ENCODE peak calls at places on chromosomes 4 and X, in seven cellular contexts. One of them, this sample, is unnamed.

GRCh38 chrX:108726748-108727147 is 9.6 kb downstream of the IRS4 start:
- DNase-seq in H1: no peak
- DNase-seq in GM12892: no peak
- DNase-seq in SK-N-SH: no peak
- DNase-seq in GM12878: no peak
- DNase-seq in HepG2: no peak
- DNase-seq in K562: no peak
- DNase-seq in this sample: no peak

GRCh38 chrX:317424-318067 is 1.1 kb downstream of the GTPBP6 start:
- DNase-seq in H1: no peak
- DNase-seq in SK-N-SH: peak; percentile 96
- DNase-seq in GM12878: no peak
- DNase-seq in K562: peak; percentile 95
- DNase-seq in GM12892: peak; percentile 79
- DNase-seq in HepG2: no peak
- DNase-seq in this sample: peak; percentile 85

GRCh38 chr4:37662861-37663390 is 23.2 kb downstream of the RELL1 start:
- DNase-seq in HepG2: peak; percentile 81
- DNase-seq in H1: no peak
- DNase-seq in SK-N-SH: no peak
- DNase-seq in K562: no peak
- DNase-seq in GM12892: no peak
- DNase-seq in GM12878: no peak
- DNase-seq in this sample: no peak

GRCh38 chrX:17078031-17078730 is 131.7 kb downstream of the REPS2 start:
- DNase-seq in GM12878: no peak
- DNase-seq in H1: no peak
- DNase-seq in SK-N-SH: no peak
- DNase-seq in HepG2: no peak
- DNase-seq in K562: no peak
- DNase-seq in GM12892: no peak
- DNase-seq in this sample: no peak

GRCh38 chr4:102730968-102731533 is 29.7 kb downstream of the MANBA start:
- DNase-seq in GM12878: no peak
- DNase-seq in SK-N-SH: no peak
- DNase-seq in GM12892: no peak
- DNase-seq in H1: no peak
- DNase-seq in K562: peak; percentile 17
- DNase-seq in HepG2: peak; percentile 33
- DNase-seq in this sample: no peak

GRCh38 chr4:157172011-157172410 is 48.5 kb upstream of the GRIA2 start:
- DNase-seq in GM12892: no peak
- DNase-seq in H1: no peak
- DNase-seq in GM12878: no peak
- DNase-seq in HepG2: no peak
- DNase-seq in SK-N-SH: no peak
- DNase-seq in K562: no peak
- DNase-seq in this sample: no peak

GRCh38 chr4:142264961-142265360 is 581.1 kb downstream of the INPP4B start:
- DNase-seq in H1: no peak
- DNase-seq in GM12878: no peak
- DNase-seq in HepG2: no peak
- DNase-seq in SK-N-SH: no peak
- DNase-seq in GM12892: no peak
- DNase-seq in K562: no peak
- DNase-seq in this sample: no peak

GRCh38 chr4:67160409-67160808 is 384.9 kb downstream of the CENPC start:
- DNase-seq in GM12892: no peak
- DNase-seq in H1: no peak
- DNase-seq in HepG2: no peak
- DNase-seq in SK-N-SH: no peak
- DNase-seq in K562: no peak
- DNase-seq in GM12878: no peak
- DNase-seq in this sample: no peak

GRCh38 chr4:163331629-163332360 is 601 bp downstream of the NPY1R start:
- DNase-seq in H1: no peak
- DNase-seq in SK-N-SH: peak; percentile 36
- DNase-seq in HepG2: no peak
- DNase-seq in GM12878: no peak
- DNase-seq in K562: no peak
- DNase-seq in GM12892: no peak
- DNase-seq in this sample: peak; percentile 14

GRCh38 chrX:132505116-132505515 is 16.3 kb upstream of the MBNL3 start:
- DNase-seq in GM12878: no peak
- DNase-seq in SK-N-SH: no peak
- DNase-seq in GM12892: no peak
- DNase-seq in H1: no peak
- DNase-seq in K562: no peak
- DNase-seq in HepG2: peak; percentile 59
- DNase-seq in this sample: no peak

GRCh38 chrX:13022926-13023325 is 21.5 kb downstream of the FAM9C start:
- DNase-seq in K562: no peak
- DNase-seq in GM12878: no peak
- DNase-seq in SK-N-SH: no peak
- DNase-seq in HepG2: no peak
- DNase-seq in GM12892: no peak
- DNase-seq in H1: no peak
- DNase-seq in this sample: peak; percentile 16

GRCh38 chrX:43969504-43970501 is 3.4 kb downstream of the NDP start:
- DNase-seq in H1: no peak
- DNase-seq in K562: no peak
- DNase-seq in SK-N-SH: no peak
- DNase-seq in GM12892: no peak
- DNase-seq in GM12878: no peak
- DNase-seq in HepG2: no peak
- DNase-seq in this sample: no peak

GRCh38 chr4:184459413-184459812 is 14.9 kb downstream of the IRF2 start:
- DNase-seq in GM12878: no peak
- DNase-seq in HepG2: no peak
- DNase-seq in K562: no peak
- DNase-seq in H1: no peak
- DNase-seq in SK-N-SH: no peak
- DNase-seq in GM12892: no peak
- DNase-seq in this sample: no peak

GRCh38 chr4:74189331-74190043 is 31.6 kb downstream of the MTHFD2L start:
- DNase-seq in K562: peak; percentile 48
- DNase-seq in GM12878: peak; percentile 25
- DNase-seq in HepG2: peak; percentile 64
- DNase-seq in H1: no peak
- DNase-seq in GM12892: no peak
- DNase-seq in SK-N-SH: peak; percentile 22
- DNase-seq in this sample: no peak

GRCh38 chrX:72478351-72478750 is 94.3 kb downstream of the HDAC8 start:
- DNase-seq in K562: no peak
- DNase-seq in HepG2: no peak
- DNase-seq in GM12892: no peak
- DNase-seq in SK-N-SH: no peak
- DNase-seq in H1: no peak
- DNase-seq in GM12878: no peak
- DNase-seq in this sample: no peak

GRCh38 chrX:109475174-109475891 is 6.6 kb downstream of the GUCY2F start:
- DNase-seq in H1: no peak
- DNase-seq in SK-N-SH: peak; percentile 31
- DNase-seq in HepG2: peak; percentile 35
- DNase-seq in GM12878: no peak
- DNase-seq in GM12892: no peak
- DNase-seq in K562: peak; percentile 30
- DNase-seq in this sample: no peak

GRCh38 chrX:70176938-70177533 is at the start of gene DGAT2L6:
- DNase-seq in HepG2: no peak
- DNase-seq in GM12878: peak; percentile 53
- DNase-seq in GM12892: no peak
- DNase-seq in SK-N-SH: no peak
- DNase-seq in H1: no peak
- DNase-seq in K562: peak; percentile 45
- DNase-seq in this sample: no peak

GRCh38 chr4:2484993-2485392 is 16.1 kb downstream of the RNF4 start:
- DNase-seq in GM12892: peak; percentile 65
- DNase-seq in H1: no peak
- DNase-seq in SK-N-SH: no peak
- DNase-seq in GM12878: peak; percentile 62
- DNase-seq in HepG2: no peak
- DNase-seq in K562: no peak
- DNase-seq in this sample: peak; percentile 60

GRCh38 chr4:72613959-72614358 is 44.9 kb upstream of the ADAMTS3 start:
- DNase-seq in HepG2: no peak
- DNase-seq in GM12878: no peak
- DNase-seq in GM12892: no peak
- DNase-seq in SK-N-SH: no peak
- DNase-seq in H1: no peak
- DNase-seq in K562: no peak
- DNase-seq in this sample: no peak

GRCh38 chr4:104860227-104861123 is 286.2 kb upstream of the TET2 start:
- DNase-seq in SK-N-SH: peak; percentile 57
- DNase-seq in GM12892: peak; percentile 13
- DNase-seq in HepG2: peak; percentile 62
- DNase-seq in H1: peak; percentile 36
- DNase-seq in GM12878: peak; percentile 72
- DNase-seq in K562: peak; percentile 27
- DNase-seq in this sample: peak; percentile 22

GRCh38 chr4:85370400-85371032 is 104.4 kb upstream of the ARHGAP24 start:
- DNase-seq in H1: peak; percentile 7
- DNase-seq in HepG2: peak; percentile 31
- DNase-seq in GM12878: peak; percentile 11
- DNase-seq in GM12892: no peak
- DNase-seq in K562: peak; percentile 16
- DNase-seq in SK-N-SH: peak; percentile 5
- DNase-seq in this sample: no peak

GRCh38 chr4:14218641-14219040 is 591.1 kb upstream of the BOD1L1 start:
- DNase-seq in SK-N-SH: no peak
- DNase-seq in H1: no peak
- DNase-seq in K562: no peak
- DNase-seq in GM12892: no peak
- DNase-seq in HepG2: no peak
- DNase-seq in GM12878: no peak
- DNase-seq in this sample: no peak

GRCh38 chr4:182922551-182923284 is 5.5 kb upstream of the DCTD start:
- DNase-seq in K562: no peak
- DNase-seq in H1: no peak
- DNase-seq in HepG2: no peak
- DNase-seq in SK-N-SH: no peak
- DNase-seq in GM12878: no peak
- DNase-seq in GM12892: no peak
- DNase-seq in this sample: no peak
- TF ChIP-seq TAF1 in K562: no peak
- TF ChIP-seq TAF1 in H1: no peak
- TF ChIP-seq TAF1 in HepG2: no peak
- TF ChIP-seq TAF1 in SK-N-SH: no peak
- TF ChIP-seq TAF1 in GM12878: no peak
- TF ChIP-seq TAF1 in GM12892: no peak
- TF ChIP-seq TAF1 in this sample: no peak

DNA sequence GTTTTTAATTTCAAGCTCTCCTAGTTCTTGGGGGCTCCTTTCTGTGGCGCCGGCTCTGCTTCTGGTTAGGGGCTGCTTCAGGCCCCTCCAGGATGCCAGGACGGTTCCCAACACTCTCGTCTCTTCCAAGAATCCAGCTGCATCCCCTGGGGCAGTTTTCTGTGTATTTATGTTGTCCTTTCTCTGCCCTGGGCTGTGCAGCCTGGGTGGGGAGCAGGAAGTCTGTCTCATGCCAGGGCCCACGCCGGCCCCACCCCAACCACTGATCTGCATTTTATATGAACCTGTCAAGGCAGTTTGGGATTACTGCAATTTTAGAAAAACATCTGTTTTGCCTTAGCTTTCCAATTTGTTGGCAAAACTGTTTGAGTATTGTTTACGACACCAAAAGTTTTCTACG is 14.6 kb downstream of the CTBP1 start:
- DNase-seq in GM12878: no peak
- DNase-seq in HepG2: no peak
- DNase-seq in SK-N-SH: peak; percentile 63
- DNase-seq in GM12892: no peak
- DNase-seq in H1: no peak
- DNase-seq in K562: no peak
- DNase-seq in this sample: no peak
- TF ChIP-seq TAF1 in GM12878: no peak
- TF ChIP-seq TAF1 in HepG2: no peak
- TF ChIP-seq TAF1 in SK-N-SH: no peak
- TF ChIP-seq TAF1 in GM12892: no peak
- TF ChIP-seq TAF1 in H1: no peak
- TF ChIP-seq TAF1 in K562: no peak
- TF ChIP-seq TAF1 in this sample: no peak

DNA sequence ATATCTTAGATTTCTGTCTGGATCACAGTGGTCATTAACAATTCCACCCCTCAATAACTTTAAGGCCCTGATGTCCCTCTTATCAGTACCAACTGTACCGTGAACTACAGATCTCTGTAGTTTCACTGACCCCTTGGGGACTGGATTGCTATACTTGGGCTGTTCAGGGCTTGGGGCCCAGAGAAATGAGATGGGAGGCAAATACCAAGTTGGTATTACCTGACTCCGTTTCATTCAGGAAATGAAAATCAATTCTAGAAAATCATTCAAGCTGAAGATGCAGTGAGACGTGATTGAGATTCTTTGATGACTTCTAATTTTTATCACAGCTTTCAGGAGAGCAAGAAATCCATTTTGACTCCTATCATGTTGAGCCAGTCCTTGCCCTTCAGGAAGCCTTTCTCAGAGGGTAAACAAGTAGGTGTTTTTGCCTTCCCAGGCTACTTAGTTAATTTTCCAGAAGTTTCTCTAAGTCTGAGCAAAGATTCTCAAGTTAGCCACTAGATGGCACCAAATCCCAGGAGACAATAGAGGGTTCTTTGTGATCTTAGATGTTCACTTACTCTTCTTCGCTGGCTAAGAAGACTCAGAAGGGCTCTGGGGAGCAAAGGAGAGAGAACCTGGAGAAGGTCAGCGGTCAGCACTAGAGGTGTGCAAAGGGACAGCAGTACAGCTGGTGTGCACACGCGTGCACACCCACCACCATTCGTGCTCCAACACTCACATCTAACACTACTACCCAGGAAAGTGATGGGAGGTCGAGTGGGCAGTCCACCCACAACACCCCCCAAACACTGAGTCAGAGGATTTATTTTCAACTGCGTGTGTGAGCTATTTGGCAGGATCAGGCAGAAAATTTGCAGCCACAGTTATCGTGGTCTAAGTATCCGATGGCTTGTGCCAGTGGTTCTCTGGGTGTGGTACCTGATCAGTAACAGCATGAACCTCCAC is 7.4 kb downstream of the HNRNPH2 start:
- DNase-seq in HepG2: peak; percentile 14
- DNase-seq in GM12878: peak; percentile 68
- DNase-seq in K562: peak; percentile 56
- DNase-seq in SK-N-SH: peak; percentile 58
- DNase-seq in H1: no peak
- DNase-seq in GM12892: peak; percentile 24
- DNase-seq in this sample: no peak
- TF ChIP-seq TAF1 in HepG2: no peak
- TF ChIP-seq TAF1 in GM12878: no peak
- TF ChIP-seq TAF1 in K562: no peak
- TF ChIP-seq TAF1 in SK-N-SH: no peak
- TF ChIP-seq TAF1 in H1: no peak
- TF ChIP-seq TAF1 in GM12892: no peak
- TF ChIP-seq TAF1 in this sample: no peak

DNA sequence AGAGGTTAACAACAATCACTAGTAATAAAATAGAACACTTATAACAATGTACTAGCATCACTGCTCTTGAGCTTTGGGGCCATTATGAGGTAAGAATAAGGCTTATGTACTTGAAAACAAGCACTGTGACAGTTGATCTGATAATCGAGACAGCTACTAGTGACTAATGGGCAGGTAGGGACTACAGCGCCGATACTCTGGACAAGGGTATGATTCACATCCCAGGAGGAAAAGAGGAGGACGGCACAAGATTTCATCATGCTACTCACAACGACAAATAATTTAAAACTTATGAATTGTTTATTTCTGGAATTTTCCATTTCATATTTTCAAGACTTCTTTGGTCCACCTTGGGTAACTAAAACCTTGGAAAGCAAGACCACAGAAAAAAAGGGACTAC is 62.3 kb downstream of the FAM184B start:
- DNase-seq in SK-N-SH: no peak
- DNase-seq in H1: no peak
- DNase-seq in GM12878: no peak
- DNase-seq in HepG2: no peak
- DNase-seq in GM12892: no peak
- DNase-seq in K562: no peak
- DNase-seq in this sample: no peak
- TF ChIP-seq TAF1 in SK-N-SH: no peak
- TF ChIP-seq TAF1 in H1: no peak
- TF ChIP-seq TAF1 in GM12878: no peak
- TF ChIP-seq TAF1 in HepG2: no peak
- TF ChIP-seq TAF1 in GM12892: no peak
- TF ChIP-seq TAF1 in K562: no peak
- TF ChIP-seq TAF1 in this sample: no peak